ENCODE peak calls at places on chromosomes 3 and 15, in nine cellular contexts. One of them, this sample, is unnamed.
A peak's percentile ranks its signal among the peaks of the same experiment; 100 is the strongest.

GRCh38 chr15:55196011-55196410 is 730 bp downstream of the RSL24D1 start:
- DNase-seq in right atrium auricular region: no peak
- DNase-seq in NCI-H345: no peak
- DNase-seq in HT-29: no peak
- DNase-seq in T follicular helper cell: no peak
- DNase-seq in uterus: no peak
- DNase-seq in AG10803: no peak
- DNase-seq in psoas muscle: no peak
- DNase-seq in CD8-positive, alpha-beta memory T cell: no peak
- DNase-seq in this sample: no peak

GRCh38 chr15:26073430-26074333 is 210.6 kb upstream of the ATP10A start:
- DNase-seq in CD8-positive, alpha-beta memory T cell: no peak
- DNase-seq in right atrium auricular region: no peak
- DNase-seq in AG10803: no peak
- DNase-seq in psoas muscle: no peak
- DNase-seq in uterus: no peak
- DNase-seq in HT-29: no peak
- DNase-seq in NCI-H345: no peak
- DNase-seq in T follicular helper cell: no peak
- DNase-seq in this sample: no peak

GRCh38 chr3:124504332-124505059 is 225.8 kb upstream of the UMPS start:
- DNase-seq in psoas muscle: no peak
- DNase-seq in NCI-H345: peak; percentile 10
- DNase-seq in AG10803: peak; percentile 87
- DNase-seq in uterus: no peak
- DNase-seq in right atrium auricular region: no peak
- DNase-seq in CD8-positive, alpha-beta memory T cell: no peak
- DNase-seq in HT-29: no peak
- DNase-seq in T follicular helper cell: no peak
- DNase-seq in this sample: no peak

GRCh38 chr15:74397239-74398068 is 30.0 kb upstream of the CYP11A1 start:
- DNase-seq in NCI-H345: no peak
- DNase-seq in T follicular helper cell: no peak
- DNase-seq in uterus: no peak
- DNase-seq in psoas muscle: no peak
- DNase-seq in CD8-positive, alpha-beta memory T cell: no peak
- DNase-seq in right atrium auricular region: no peak
- DNase-seq in HT-29: no peak
- DNase-seq in AG10803: no peak
- DNase-seq in this sample: no peak

GRCh38 chr3:178823556-178824229 is 247.9 kb downstream of the ZMAT3 start:
- DNase-seq in NCI-H345: peak; percentile 31
- DNase-seq in CD8-positive, alpha-beta memory T cell: no peak
- DNase-seq in right atrium auricular region: no peak
- DNase-seq in HT-29: no peak
- DNase-seq in T follicular helper cell: no peak
- DNase-seq in psoas muscle: no peak
- DNase-seq in AG10803: no peak
- DNase-seq in uterus: no peak
- DNase-seq in this sample: no peak

GRCh38 chr3:17243616-17244015 is 358.9 kb downstream of the PLCL2 start:
- DNase-seq in right atrium auricular region: no peak
- DNase-seq in uterus: no peak
- DNase-seq in HT-29: no peak
- DNase-seq in AG10803: no peak
- DNase-seq in psoas muscle: no peak
- DNase-seq in T follicular helper cell: no peak
- DNase-seq in NCI-H345: no peak
- DNase-seq in CD8-positive, alpha-beta memory T cell: no peak
- DNase-seq in this sample: no peak

GRCh38 chr3:149894211-149894610 is 76.5 kb downstream of the PFN2 start:
- DNase-seq in NCI-H345: no peak
- DNase-seq in HT-29: no peak
- DNase-seq in AG10803: no peak
- DNase-seq in T follicular helper cell: no peak
- DNase-seq in uterus: no peak
- DNase-seq in CD8-positive, alpha-beta memory T cell: no peak
- DNase-seq in psoas muscle: no peak
- DNase-seq in right atrium auricular region: no peak
- DNase-seq in this sample: no peak

GRCh38 chr3:182755308-182756106 is 37.8 kb upstream of the ATP11B start:
- DNase-seq in HT-29: no peak
- DNase-seq in uterus: no peak
- DNase-seq in AG10803: peak; percentile 32
- DNase-seq in psoas muscle: no peak
- DNase-seq in right atrium auricular region: no peak
- DNase-seq in NCI-H345: no peak
- DNase-seq in CD8-positive, alpha-beta memory T cell: no peak
- DNase-seq in T follicular helper cell: no peak
- DNase-seq in this sample: no peak

GRCh38 chr15:62141643-62142588 is 23.2 kb downstream of the C2CD4B start:
- DNase-seq in CD8-positive, alpha-beta memory T cell: no peak
- DNase-seq in HT-29: no peak
- DNase-seq in AG10803: no peak
- DNase-seq in NCI-H345: no peak
- DNase-seq in psoas muscle: no peak
- DNase-seq in right atrium auricular region: no peak
- DNase-seq in uterus: no peak
- DNase-seq in T follicular helper cell: no peak
- DNase-seq in this sample: no peak

GRCh38 chr15:75508741-75509532 is 57.4 kb upstream of the SIN3A start:
- DNase-seq in psoas muscle: no peak
- DNase-seq in AG10803: peak; percentile 62
- DNase-seq in uterus: peak; percentile 21
- DNase-seq in NCI-H345: peak; percentile 8
- DNase-seq in T follicular helper cell: no peak
- DNase-seq in HT-29: peak; percentile 59
- DNase-seq in right atrium auricular region: no peak
- DNase-seq in CD8-positive, alpha-beta memory T cell: no peak
- DNase-seq in this sample: no peak

GRCh38 chr3:146581877-146582508 is 23.2 kb downstream of the PLSCR5 start:
- DNase-seq in NCI-H345: no peak
- DNase-seq in psoas muscle: no peak
- DNase-seq in uterus: no peak
- DNase-seq in T follicular helper cell: no peak
- DNase-seq in CD8-positive, alpha-beta memory T cell: no peak
- DNase-seq in right atrium auricular region: no peak
- DNase-seq in AG10803: peak; percentile 19
- DNase-seq in HT-29: no peak
- DNase-seq in this sample: no peak

GRCh38 chr3:17157713-17158112 is 273.0 kb downstream of the PLCL2 start:
- DNase-seq in uterus: no peak
- DNase-seq in T follicular helper cell: no peak
- DNase-seq in AG10803: peak; percentile 25
- DNase-seq in HT-29: no peak
- DNase-seq in right atrium auricular region: no peak
- DNase-seq in NCI-H345: no peak
- DNase-seq in psoas muscle: no peak
- DNase-seq in CD8-positive, alpha-beta memory T cell: no peak
- DNase-seq in this sample: no peak

GRCh38 chr3:84304214-84304613 is 654.6 kb upstream of the CADM2 start:
- DNase-seq in right atrium auricular region: no peak
- DNase-seq in NCI-H345: no peak
- DNase-seq in AG10803: no peak
- DNase-seq in T follicular helper cell: no peak
- DNase-seq in HT-29: no peak
- DNase-seq in uterus: no peak
- DNase-seq in psoas muscle: no peak
- DNase-seq in CD8-positive, alpha-beta memory T cell: no peak
- DNase-seq in this sample: no peak

GRCh38 chr15:29003446-29004233 is 117.9 kb downstream of the APBA2 start:
- DNase-seq in right atrium auricular region: no peak
- DNase-seq in psoas muscle: no peak
- DNase-seq in AG10803: no peak
- DNase-seq in CD8-positive, alpha-beta memory T cell: no peak
- DNase-seq in NCI-H345: no peak
- DNase-seq in uterus: no peak
- DNase-seq in HT-29: no peak
- DNase-seq in T follicular helper cell: no peak
- DNase-seq in this sample: no peak

GRCh38 chr3:165206454-165207266 is 10.5 kb upstream of the SLITRK3 start:
- DNase-seq in psoas muscle: peak; percentile 78
- DNase-seq in AG10803: peak; percentile 72
- DNase-seq in T follicular helper cell: no peak
- DNase-seq in HT-29: peak; percentile 78
- DNase-seq in CD8-positive, alpha-beta memory T cell: no peak
- DNase-seq in NCI-H345: peak; percentile 77
- DNase-seq in uterus: peak; percentile 71
- DNase-seq in right atrium auricular region: peak; percentile 73
- DNase-seq in this sample: no peak

GRCh38 chr15:99087405-99087943 is 17.4 kb upstream of the SYNM start:
- DNase-seq in HT-29: no peak
- DNase-seq in AG10803: no peak
- DNase-seq in CD8-positive, alpha-beta memory T cell: no peak
- DNase-seq in psoas muscle: no peak
- DNase-seq in T follicular helper cell: no peak
- DNase-seq in uterus: peak; percentile 3
- DNase-seq in NCI-H345: no peak
- DNase-seq in right atrium auricular region: peak; percentile 47
- DNase-seq in this sample: no peak

GRCh38 chr15:90095521-90095959 is 6.7 kb downstream of the IDH2 start:
- DNase-seq in T follicular helper cell: no peak
- DNase-seq in right atrium auricular region: no peak
- DNase-seq in CD8-positive, alpha-beta memory T cell: peak; percentile 29
- DNase-seq in psoas muscle: no peak
- DNase-seq in AG10803: no peak
- DNase-seq in NCI-H345: peak; percentile 90
- DNase-seq in HT-29: no peak
- DNase-seq in uterus: no peak
- DNase-seq in this sample: no peak

GRCh38 chr3:73225161-73225861 is 163.9 kb downstream of the EBLN2 start:
- DNase-seq in T follicular helper cell: no peak
- DNase-seq in AG10803: no peak
- DNase-seq in HT-29: no peak
- DNase-seq in uterus: no peak
- DNase-seq in right atrium auricular region: no peak
- DNase-seq in psoas muscle: no peak
- DNase-seq in NCI-H345: no peak
- DNase-seq in CD8-positive, alpha-beta memory T cell: no peak
- DNase-seq in this sample: no peak

GRCh38 chr15:42143866-42144625 is 12.4 kb downstream of the PLA2G4F start:
- DNase-seq in right atrium auricular region: no peak
- DNase-seq in psoas muscle: no peak
- DNase-seq in AG10803: no peak
- DNase-seq in CD8-positive, alpha-beta memory T cell: no peak
- DNase-seq in NCI-H345: no peak
- DNase-seq in T follicular helper cell: no peak
- DNase-seq in uterus: no peak
- DNase-seq in HT-29: no peak
- DNase-seq in this sample: no peak

GRCh38 chr3:38637906-38638305 is 11.6 kb downstream of the SCN5A start:
- DNase-seq in right atrium auricular region: no peak
- DNase-seq in uterus: no peak
- DNase-seq in T follicular helper cell: no peak
- DNase-seq in AG10803: no peak
- DNase-seq in psoas muscle: no peak
- DNase-seq in CD8-positive, alpha-beta memory T cell: no peak
- DNase-seq in NCI-H345: no peak
- DNase-seq in HT-29: no peak
- DNase-seq in this sample: no peak

GRCh38 chr15:56832125-56832524 is 86.3 kb upstream of the TCF12 start:
- DNase-seq in HT-29: peak; percentile 22
- DNase-seq in uterus: peak; percentile 49
- DNase-seq in NCI-H345: no peak
- DNase-seq in psoas muscle: peak; percentile 61
- DNase-seq in right atrium auricular region: no peak
- DNase-seq in T follicular helper cell: no peak
- DNase-seq in CD8-positive, alpha-beta memory T cell: no peak
- DNase-seq in AG10803: peak; percentile 60
- DNase-seq in this sample: no peak

GRCh38 chr3:144585408-144585807 is 613.8 kb downstream of the DIPK2A start:
- DNase-seq in right atrium auricular region: no peak
- DNase-seq in T follicular helper cell: no peak
- DNase-seq in NCI-H345: no peak
- DNase-seq in CD8-positive, alpha-beta memory T cell: no peak
- DNase-seq in uterus: no peak
- DNase-seq in AG10803: no peak
- DNase-seq in psoas muscle: no peak
- DNase-seq in HT-29: no peak
- DNase-seq in this sample: no peak

GRCh38 chr15:57327985-57328471 is 48.3 kb upstream of the CGNL1 start:
- DNase-seq in NCI-H345: no peak
- DNase-seq in AG10803: peak; percentile 87
- DNase-seq in CD8-positive, alpha-beta memory T cell: no peak
- DNase-seq in T follicular helper cell: no peak
- DNase-seq in HT-29: no peak
- DNase-seq in uterus: peak; percentile 42
- DNase-seq in psoas muscle: peak; percentile 55
- DNase-seq in right atrium auricular region: peak; percentile 84
- DNase-seq in this sample: no peak

GRCh38 chr15:68424754-68425390 is 7.1 kb downstream of the ITGA11 start:
- DNase-seq in uterus: peak; percentile 21
- DNase-seq in NCI-H345: no peak
- DNase-seq in AG10803: peak; percentile 50
- DNase-seq in psoas muscle: no peak
- DNase-seq in right atrium auricular region: no peak
- DNase-seq in HT-29: no peak
- DNase-seq in CD8-positive, alpha-beta memory T cell: no peak
- DNase-seq in T follicular helper cell: no peak
- DNase-seq in this sample: no peak

This sample was measured in T-helper 22 cell.